ENCODE peak calls at places on chromosomes 11 and 22, in four cellular contexts. E, D, S and U are unnamed samples.

GRCh38 chr11:79708319-79708928 is 267.6 kb upstream of the TENM4 start:
- DNase-seq in E (peak), S (no peak), D (peak), U (peak)

GRCh38 chr22:47601666-47602065 is 839.2 kb downstream of the TBC1D22A start:
- DNase-seq in D (no peak), E (no peak), S (no peak), U (no peak)

GRCh38 chr11:66111158-66111557 is 41.1 kb downstream of the PACS1 start:
- DNase-seq in D (no peak), S (no peak), E (no peak), U (no peak)

GRCh38 chr22:23204541-23205157 is 24.3 kb downstream of the BCR start:
- DNase-seq in S (no peak), D (no peak), E (no peak), U (no peak)

GRCh38 chr11:125055107-125055715 is 7.9 kb upstream of the SLC37A2 start:
- DNase-seq in E (no peak), S (no peak), D (no peak), U (no peak)

GRCh38 chr22:30015846-30016245 is 64.4 kb upstream of the HORMAD2 start:
- DNase-seq in D (peak), E (peak), S (no peak), U (peak)

GRCh38 chr11:131253142-131253884 is 117.1 kb upstream of the NTM start:
- DNase-seq in E (no peak), D (no peak), S (no peak), U (no peak)

GRCh38 chr22:22578702-22579424 is 19.8 kb upstream of the PRAME start:
- DNase-seq in D (peak), E (no peak), S (no peak), U (peak)

GRCh38 chr11:68303083-68303482 is 9.3 kb upstream of the LRP5 start:
- DNase-seq in S (no peak), D (no peak), E (no peak), U (no peak)

GRCh38 chr11:2384723-2385041 is 7.6 kb downstream of the CD81 start:
- DNase-seq in D (no peak), E (no peak), S (no peak), U (no peak)

GRCh38 chr11:18091731-18092130 is 14.2 kb downstream of the SAAL1 start:
- DNase-seq in D (no peak), E (no peak), S (no peak), U (no peak)

GRCh38 chr22:19260194-19260593 is 31.3 kb downstream of the CLTCL1 start:
- DNase-seq in E (no peak), D (no peak), S (no peak), U (no peak)

GRCh38 chr11:45935349-45936064 is 13.1 kb downstream of the LARGE2 start:
- DNase-seq in S (no peak), E (no peak), D (no peak), U (no peak)

GRCh38 chr11:11937957-11938356 is 70.5 kb downstream of the DKK3 start:
- DNase-seq in D (peak), E (no peak), S (no peak), U (no peak)

GRCh38 chr22:25027959-25028840 is 75.7 kb downstream of the KIAA1671 start:
- DNase-seq in D (no peak), S (no peak), E (no peak), U (no peak)